ENCODE peak calls at places on chromosome 6, in four cellular contexts. O, Y, W and B are unnamed samples.

GRCh38 chr6:28537509-28538140 is 11.9 kb downstream of the GPX5 start:
- DNase-seq in O (no peak), Y (peak), W (no peak), B (peak)

GRCh38 chr6:20400476-20401402 is 940 bp upstream of the E2F3 start:
- DNase-seq in O (no peak), Y (peak), W (peak), B (peak)

GRCh38 chr6:166179704-166180103 is 12.1 kb upstream of the TBXT start:
- DNase-seq in W (no peak), O (no peak), Y (no peak), B (no peak)

GRCh38 chr6:170076466-170077165 is 214.3 kb downstream of the DLL1 start:
- DNase-seq in W (no peak), Y (no peak), O (no peak), B (no peak)

GRCh38 chr6:25973923-25974555 is 11.4 kb downstream of the TRIM38 start:
- DNase-seq in Y (no peak), O (no peak), W (no peak), B (no peak)

GRCh38 chr6:105359419-105360366 is 43.2 kb downstream of the PREP start:
- DNase-seq in W (no peak), O (no peak), Y (peak), B (no peak)

GRCh38 chr6:44431118-44431725 is 43.7 kb downstream of the CDC5L start:
- DNase-seq in W (peak), Y (peak), O (no peak), B (no peak)

GRCh38 chr6:34912715-34913464 is 23.8 kb downstream of the ANKS1A start:
- DNase-seq in W (no peak), O (no peak), Y (peak), B (no peak)

GRCh38 chr6:40710626-40711354 is 123.6 kb upstream of the LRFN2 start:
- DNase-seq in O (no peak), W (no peak), Y (no peak), B (no peak)

GRCh38 chr6:72674842-72675241 is 53.0 kb downstream of the KCNQ5 start:
- DNase-seq in O (no peak), Y (no peak), W (no peak), B (no peak)

GRCh38 chr6:133099573-133099972 is 141.6 kb upstream of the EYA4 start:
- DNase-seq in O (no peak), W (peak), Y (peak), B (no peak)

GRCh38 chr6:15036690-15037245 is 209.1 kb upstream of the JARID2 start:
- DNase-seq in W (peak), Y (no peak), O (no peak), B (no peak)

GRCh38 chr6:113082691-113083090 is 735.6 kb downstream of the RFPL4B start:
- DNase-seq in W (no peak), O (no peak), Y (peak), B (no peak)

GRCh38 chr6:49606696-49607390 is 29.8 kb downstream of the RHAG start:
- DNase-seq in Y (peak), W (peak), O (no peak), B (no peak)

GRCh38 chr6:302760-303159 is 10.5 kb downstream of the DUSP22 start:
- DNase-seq in Y (no peak), O (no peak), W (no peak), B (no peak)

GRCh38 chr6:4280721-4281120 is 145.3 kb upstream of the ECI2 start:
- DNase-seq in W (no peak), Y (peak), O (no peak), B (no peak)

GRCh38 chr6:105994522-105995402 is 91.4 kb upstream of the PRDM1 start:
- DNase-seq in Y (peak), W (no peak), O (peak), B (no peak)

GRCh38 chr6:24974182-24975171 is 38.7 kb upstream of the RIPOR2 start:
- DNase-seq in O (no peak), Y (no peak), W (no peak), B (no peak)

GRCh38 chr6:37845930-37846329 is 26.4 kb downstream of the ZFAND3 start:
- DNase-seq in Y (peak), O (no peak), W (no peak), B (no peak)

GRCh38 chr6:15320683-15321082 is 74.8 kb downstream of the JARID2 start:
- DNase-seq in O (no peak), W (no peak), Y (peak), B (no peak)

GRCh38 chr6:19723533-19723932 is 113.6 kb upstream of the ID4 start:
- DNase-seq in Y (peak), O (no peak), W (no peak), B (no peak)

GRCh38 chr6:26556263-26557070 is 18.3 kb downstream of the HMGN4 start:
- DNase-seq in Y (peak), O (no peak), W (peak), B (no peak)

GRCh38 chr6:118100763-118101162 is 193.7 kb downstream of the SLC35F1 start:
- DNase-seq in Y (no peak), O (no peak), W (no peak), B (no peak)

GRCh38 chr6:107075951-107076381 is 39.3 kb downstream of the BEND3 start:
- DNase-seq in O (no peak), W (no peak), Y (no peak), B (no peak)
- TF ChIP-seq CTCF in O (no peak), W (no peak), Y (no peak), B (no peak)

DNA sequence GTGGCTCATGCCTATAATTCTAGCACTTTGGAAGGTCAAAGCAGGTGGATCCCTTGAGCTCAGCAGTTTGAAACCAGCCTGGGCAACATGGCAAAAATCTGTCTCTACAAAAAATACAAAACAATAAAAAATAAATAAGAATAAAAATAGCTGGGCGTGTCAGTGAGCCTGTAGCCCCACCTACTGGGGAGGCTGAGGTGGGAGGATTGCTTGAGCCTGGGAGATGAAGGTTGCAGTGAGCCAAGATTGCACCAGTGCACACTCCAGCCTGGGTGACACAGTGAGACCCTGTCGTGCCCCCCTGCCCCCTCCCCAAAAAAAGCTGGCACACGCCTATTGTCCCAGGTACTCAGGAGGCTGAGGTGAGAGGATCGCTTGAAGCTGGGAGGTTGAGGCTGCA is 35.1 kb upstream of the SRPK1 start:
- DNase-seq in O (no peak), W (no peak), Y (no peak), B (no peak)
- TF ChIP-seq CTCF in O (no peak), W (peak), Y (peak), B (no peak)

GRCh38 chr6:108243836-108244235 is 17.0 kb downstream of the SNX3 start:
- DNase-seq in Y (no peak), W (no peak), O (no peak), B (no peak)

GRCh38 chr6:108251252-108251651 is 9.6 kb downstream of the SNX3 start:
- DNase-seq in W (no peak), Y (no peak), O (no peak), B (no peak)

GRCh38 chr6:108252055-108252454 is 8.8 kb downstream of the SNX3 start:
- DNase-seq in W (no peak), O (no peak), Y (no peak), B (no peak)

GRCh38 chr6:108250240-108250866 is 10.5 kb downstream of the SNX3 start:
- DNase-seq in Y (peak), O (no peak), W (no peak), B (no peak)

GRCh38 chr6:108247965-108248536 is 12.8 kb downstream of the SNX3 start:
- DNase-seq in W (no peak), O (no peak), Y (no peak), B (no peak)
- TF ChIP-seq CTCF in W (peak), O (no peak), Y (no peak), B (no peak)

DNA sequence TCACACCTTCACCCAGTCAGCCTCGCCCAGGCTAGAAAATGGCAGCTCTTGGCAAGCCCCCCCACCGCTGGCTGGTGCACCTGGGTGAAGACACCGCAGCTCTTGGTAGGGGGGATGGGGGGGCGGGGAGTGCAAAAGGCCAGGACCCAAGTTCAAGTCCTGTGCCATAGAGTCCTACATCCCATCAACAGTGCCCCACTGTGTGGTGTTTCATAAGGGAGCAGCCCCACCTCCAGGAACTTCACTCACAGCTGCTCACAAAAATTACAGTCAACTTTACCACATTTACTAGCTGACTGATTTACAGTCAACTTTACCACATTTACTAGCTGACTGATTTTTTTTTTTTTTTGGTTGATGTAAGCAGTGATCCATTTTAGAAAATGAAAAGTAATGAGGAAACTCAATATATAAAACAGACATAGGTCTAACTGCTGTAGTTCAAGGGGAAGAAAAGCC is 209.0 kb upstream of the SNX9 start:
- DNase-seq in W (peak), O (no peak), Y (no peak), B (no peak)
- TF ChIP-seq CTCF in W (peak), O (no peak), Y (no peak), B (no peak)

GRCh38 chr6:164731539-164731938 is 577.9 kb downstream of the C6orf118 start:
- DNase-seq in Y (no peak), W (no peak), O (no peak), B (no peak)
- TF ChIP-seq CTCF in Y (no peak), W (no peak), O (no peak), B (no peak)

GRCh38 chr6:36387440-36388303 is at the start of gene ETV7:
- DNase-seq in O (no peak), W (no peak), Y (peak), B (peak)

GRCh38 chr6:36389353-36389752 is 1.9 kb upstream of the ETV7 start:
- DNase-seq in O (no peak), W (no peak), Y (no peak), B (no peak)

GRCh38 chr6:36386495-36387439 is 702 bp downstream of the ETV7 start:
- DNase-seq in O (peak), Y (peak), W (no peak), B (no peak)

DNA sequence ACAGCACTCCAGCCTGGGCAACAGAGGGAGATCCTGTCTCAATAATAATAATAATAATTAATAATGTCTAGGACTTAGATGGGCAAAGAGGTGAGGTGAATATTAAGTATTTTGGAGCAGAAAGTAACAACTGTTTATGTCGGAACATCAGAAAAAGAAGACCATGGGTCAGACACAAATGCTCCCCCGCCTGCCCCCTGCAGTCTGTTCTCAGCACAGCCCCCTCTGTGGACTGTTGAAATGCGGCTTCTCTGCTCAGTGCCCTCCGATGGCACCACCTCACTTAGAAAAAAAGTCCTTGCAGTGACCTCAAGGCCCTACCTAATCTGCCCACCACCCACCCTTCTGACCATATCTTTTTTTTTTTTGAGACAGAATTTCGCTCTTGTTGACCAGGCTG is 5.2 kb upstream of the ETV7 start:
- DNase-seq in Y (no peak), O (no peak), W (no peak), B (no peak)
- TF ChIP-seq CTCF in Y (no peak), O (no peak), W (no peak), B (no peak)

GRCh38 chr6:63352587-63353281 is 33.0 kb upstream of the LGSN start:
- DNase-seq in Y (peak), O (no peak), W (peak), B (no peak)
- TF ChIP-seq CTCF in Y (peak), O (no peak), W (peak), B (no peak)